ENCODE peak calls at places on chromosomes 7 and 10, in ten cellular contexts. H, B, Z, C, L, D, R, E, X and K are unnamed samples.

GRCh38 chr10:112792487-112793196 is 157.4 kb upstream of the TCF7L2 start:
- DNase-seq in H (peak), B (no peak), Z (peak), C (no peak), L (no peak), D (peak), R (peak), E (no peak), X (no peak), K (no peak)

GRCh38 chr10:86653379-86653778 is 968 bp upstream of the OPN4 start:
- DNase-seq in H (peak), B (no peak), Z (no peak), C (no peak), L (no peak), D (no peak), R (no peak), E (no peak), X (no peak), K (peak)

GRCh38 chr7:98196706-98197605 is 14.3 kb upstream of the BHLHA15 start:
- DNase-seq in H (no peak), B (no peak), Z (no peak), C (no peak), L (no peak), D (no peak), R (no peak), E (no peak), X (no peak), K (no peak)

GRCh38 chr10:32985781-32986350 is 27.8 kb upstream of the ITGB1 start:
- DNase-seq in H (no peak), B (no peak), Z (peak), C (no peak), L (no peak), D (peak), R (no peak), E (no peak), X (no peak), K (no peak)

GRCh38 chr10:126337241-126337640 is 51.0 kb downstream of the ADAM12 start:
- DNase-seq in H (no peak), B (no peak), Z (no peak), C (no peak), L (no peak), D (no peak), R (no peak), E (no peak), X (no peak), K (no peak)

GRCh38 chr7:39217752-39218151 is 240.0 kb downstream of the POU6F2 start:
- DNase-seq in H (no peak), B (no peak), Z (no peak), C (no peak), L (no peak), D (no peak), R (no peak), E (no peak), X (no peak), K (no peak)

GRCh38 chr7:151131622-151132293 is 35.7 kb downstream of the GBX1 start:
- DNase-seq in H (no peak), B (no peak), Z (no peak), C (no peak), L (no peak), D (no peak), R (no peak), E (no peak), X (no peak), K (no peak)

GRCh38 chr10:63738410-63738809 is 217.2 kb downstream of the REEP3 start:
- DNase-seq in H (no peak), B (no peak), Z (peak), C (no peak), L (no peak), D (peak), R (no peak), E (peak), X (no peak), K (no peak)

GRCh38 chr10:95552680-95553342 is 8.4 kb downstream of the SORBS1 start:
- DNase-seq in H (no peak), B (no peak), Z (no peak), C (no peak), L (no peak), D (no peak), R (no peak), E (no peak), X (no peak), K (no peak)

GRCh38 chr10:43108951-43109350 is 29.3 kb upstream of the CSGALNACT2 start:
- DNase-seq in H (no peak), B (no peak), Z (no peak), C (no peak), L (no peak), D (no peak), R (no peak), E (no peak), X (no peak), K (no peak)

GRCh38 chr10:128985036-128985435 is 482.0 kb upstream of the MGMT start:
- DNase-seq in H (no peak), B (no peak), Z (no peak), C (no peak), L (no peak), D (no peak), R (no peak), E (no peak), X (no peak), K (no peak)

GRCh38 chr7:70738080-70738479 is 393.9 kb upstream of the GALNT17 start:
- DNase-seq in H (no peak), B (no peak), Z (peak), C (peak), L (no peak), D (peak), R (no peak), E (no peak), X (no peak), K (no peak)

GRCh38 chr10:88390041-88390440 is 193.1 kb downstream of the RNLS start:
- DNase-seq in H (no peak), B (no peak), Z (no peak), C (no peak), L (no peak), D (no peak), R (no peak), E (no peak), X (no peak), K (no peak)

GRCh38 chr10:75191821-75192568 is 18.6 kb upstream of the VDAC2 start:
- DNase-seq in H (peak), B (peak), Z (peak), C (peak), L (no peak), D (peak), R (no peak), E (peak), X (no peak), K (no peak)

GRCh38 chr7:2403718-2404648 is 572 bp downstream of the CHST12 start:
- DNase-seq in H (no peak), B (no peak), Z (peak), C (peak), L (peak), D (peak), R (no peak), E (peak), X (no peak), K (no peak)

GRCh38 chr7:104207348-104207730 is 474 bp downstream of the ORC5 start:
- DNase-seq in H (no peak), B (no peak), Z (peak), C (no peak), L (peak), D (peak), R (no peak), E (no peak), X (peak), K (no peak)

GRCh38 chr10:54800677-54801480 is at the start of gene PCDH15:
- DNase-seq in H (no peak), B (no peak), Z (no peak), C (no peak), L (no peak), D (no peak), R (peak), E (peak), X (no peak), K (no peak)

GRCh38 chr7:35849158-35849831 is 48.4 kb downstream of the SEPTIN7 start:
- DNase-seq in H (no peak), B (no peak), Z (peak), C (no peak), L (no peak), D (peak), R (no peak), E (no peak), X (no peak), K (no peak)

GRCh38 chr10:13681528-13681927 is 94.8 kb downstream of the PRPF18 start:
- DNase-seq in H (no peak), B (no peak), Z (no peak), C (no peak), L (no peak), D (no peak), R (no peak), E (no peak), X (no peak), K (no peak)

DNA sequence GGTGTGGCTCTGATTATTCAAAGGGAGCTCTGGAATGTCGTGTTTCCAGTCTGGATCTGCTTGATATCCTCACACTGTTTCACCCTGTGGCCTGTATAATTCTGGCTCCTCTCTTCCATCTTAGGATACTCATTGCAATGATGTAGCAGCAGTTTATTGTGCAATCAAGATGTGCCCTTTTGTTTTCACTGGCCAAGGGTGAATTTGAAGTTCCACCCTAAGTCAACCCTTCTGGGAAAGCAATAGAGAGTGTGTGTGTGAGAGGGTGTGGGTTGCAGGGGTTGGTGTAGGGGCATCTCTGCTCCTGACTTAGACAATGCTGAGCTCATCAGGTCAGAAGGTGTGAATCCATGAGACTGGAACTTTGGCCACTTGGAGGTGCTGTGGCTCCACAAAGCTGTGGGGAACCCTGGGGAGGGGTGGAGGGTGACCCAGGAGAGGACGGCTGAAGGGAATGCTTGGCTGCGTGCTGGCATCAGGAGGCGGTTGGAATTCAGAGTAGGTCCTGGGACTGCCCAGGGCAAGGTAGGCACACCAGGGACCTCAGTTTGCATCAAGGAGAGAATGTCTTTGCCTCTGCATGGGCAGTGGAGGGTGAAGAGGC is 118.0 kb upstream of the PRSS58 start:
- DNase-seq in H (no peak), B (no peak), Z (peak), C (no peak), L (peak), D (peak), R (peak), E (peak), X (no peak), K (no peak)
- TF ChIP-seq CTCF in H (no peak), B (peak), Z (peak), C (no peak), L (no peak), D (peak), R (peak), E (no peak), X (no peak), K (no peak)

GRCh38 chr10:57715233-57715632 is 552.5 kb downstream of the IPMK start:
- DNase-seq in H (no peak), B (no peak), Z (no peak), C (no peak), L (no peak), D (no peak), R (no peak), E (no peak), X (no peak), K (no peak)

DNA sequence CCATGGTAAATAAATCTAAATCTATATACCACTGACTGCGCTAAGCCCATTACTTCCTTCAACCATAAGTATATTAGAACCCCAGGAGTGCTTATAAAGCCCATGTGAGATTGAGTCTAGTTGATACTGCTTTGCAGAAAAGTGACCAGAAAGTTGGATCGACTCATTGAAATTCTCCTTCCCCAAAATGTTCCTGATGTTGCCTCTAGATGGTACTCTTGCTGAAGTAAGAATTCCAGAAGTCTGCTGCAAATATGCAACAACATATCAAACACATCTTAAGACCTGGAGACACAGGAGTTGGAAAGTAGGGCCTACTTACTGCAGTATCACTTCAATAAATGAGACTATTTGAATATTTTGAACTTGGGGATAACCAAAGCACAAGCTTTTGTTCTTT is 550.8 kb downstream of the IPMK start:
- DNase-seq in H (no peak), B (no peak), Z (peak), C (no peak), L (no peak), D (peak), R (no peak), E (peak), X (no peak), K (no peak)
- TF ChIP-seq CTCF in H (peak), B (peak), Z (peak), C (no peak), L (no peak), D (peak), R (peak), E (peak), X (no peak), K (no peak)

GRCh38 chr7:129998446-129998845 is 45.7 kb upstream of the UBE2H start:
- DNase-seq in H (no peak), B (no peak), Z (no peak), C (no peak), L (no peak), D (no peak), R (no peak), E (no peak), X (no peak), K (no peak)

GRCh38 chr7:129989466-129989865 is 36.7 kb upstream of the UBE2H start:
- DNase-seq in H (no peak), B (no peak), Z (no peak), C (no peak), L (peak), D (no peak), R (no peak), E (peak), X (peak), K (no peak)

GRCh38 chr7:129990403-129991192 is 37.8 kb upstream of the UBE2H start:
- DNase-seq in H (no peak), B (no peak), Z (no peak), C (no peak), L (no peak), D (peak), R (no peak), E (no peak), X (no peak), K (no peak)

GRCh38 chr7:129997285-129997684 is 44.5 kb upstream of the UBE2H start:
- DNase-seq in H (no peak), B (no peak), Z (no peak), C (no peak), L (no peak), D (no peak), R (no peak), E (no peak), X (no peak), K (no peak)

GRCh38 chr7:129993275-129993674 is 40.5 kb upstream of the UBE2H start:
- DNase-seq in H (no peak), B (no peak), Z (no peak), C (no peak), L (no peak), D (peak), R (no peak), E (no peak), X (no peak), K (no peak)
- TF ChIP-seq CTCF in H (no peak), B (no peak), Z (no peak), C (no peak), L (no peak), D (no peak), R (no peak), E (no peak), X (no peak), K (no peak)

GRCh38 chr7:143287935-143288826 is at the start of gene CASP2:
- DNase-seq in H (peak), B (peak), Z (peak), C (peak), L (peak), D (peak), R (peak), E (peak), X (peak), K (peak)
- TF ChIP-seq CTCF in H (peak), B (peak), Z (peak), C (no peak), L (no peak), D (peak), R (no peak), E (no peak), X (peak), K (no peak)

DNA sequence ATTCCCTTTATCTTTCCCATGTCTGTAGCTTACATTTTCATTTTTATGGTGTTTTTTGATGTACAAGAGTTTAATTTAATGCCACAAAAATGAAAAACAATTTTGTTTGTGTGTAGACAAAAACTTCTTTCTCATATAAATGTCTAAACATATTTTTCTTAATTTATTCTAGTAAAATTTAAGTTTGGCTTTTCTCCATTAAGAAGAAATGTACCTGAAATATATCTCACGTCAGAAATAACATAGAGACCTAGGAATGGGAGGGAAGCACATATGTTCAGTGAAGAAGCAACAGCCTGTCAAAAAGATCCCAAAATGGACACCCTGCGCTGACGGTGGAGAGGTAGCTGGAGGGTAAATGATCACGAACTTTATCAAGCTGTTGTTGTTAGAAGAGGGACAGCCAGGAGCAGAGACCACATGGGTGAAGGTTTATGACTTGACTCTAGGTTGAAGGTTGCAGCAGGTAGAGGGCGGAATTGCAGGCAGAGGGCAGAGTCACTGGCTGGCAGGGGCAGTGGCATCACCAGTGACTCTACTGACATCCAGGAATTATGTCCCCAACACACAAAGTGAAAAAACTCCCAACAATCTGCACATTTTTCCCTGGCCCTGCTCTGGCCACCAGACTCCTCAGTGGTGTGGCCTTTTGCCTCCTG is 225.9 kb upstream of the PRSS58 start:
- DNase-seq in H (peak), B (no peak), Z (no peak), C (no peak), L (no peak), D (no peak), R (no peak), E (no peak), X (no peak), K (no peak)
- TF ChIP-seq CTCF in H (no peak), B (no peak), Z (no peak), C (no peak), L (peak), D (no peak), R (peak), E (no peak), X (no peak), K (no peak)

GRCh38 chr10:62616885-62617635 is 187.5 kb upstream of the ADO start:
- DNase-seq in H (no peak), B (no peak), Z (no peak), C (no peak), L (peak), D (no peak), R (no peak), E (peak), X (no peak), K (no peak)
- TF ChIP-seq CTCF in H (no peak), B (no peak), Z (no peak), C (no peak), L (no peak), D (no peak), R (no peak), E (no peak), X (no peak), K (no peak)